ENCODE peak calls at places on chromosomes 6 and 20, in six cellular contexts. Z is GM23248, U is hepatocyte, H is GM23338, L is astrocyte of the cerebellum, K is stomach. P is an unnamed sample.

GRCh38 chr6:7841781-7842468 is 68.7 kb downstream of the TXNDC5 start:
- DNase-seq in L (no peak), U (no peak), K (no peak), Z (peak; percentile 46), H (no peak), P (peak; percentile 30)

GRCh38 chr6:29211488-29211887 is 40.8 kb downstream of the OR2J2 start:
- DNase-seq in K (no peak), H (no peak), U (no peak), Z (no peak), L (no peak), P (no peak)

GRCh38 chr6:81940451-81940850 is 188.0 kb upstream of the TENT5A start:
- DNase-seq in L (no peak), U (no peak), K (no peak), Z (no peak), H (no peak), P (no peak)

GRCh38 chr6:27795697-27796494 is 116.3 kb downstream of the OR2B2 start:
- DNase-seq in Z (peak; percentile 84), K (no peak), H (peak; percentile 96), U (peak; percentile 94), L (peak; percentile 88), P (peak; percentile 45)

GRCh38 chr20:40635990-40636389 is 53.0 kb downstream of the MAFB start:
- DNase-seq in U (no peak), L (no peak), K (no peak), H (no peak), Z (no peak), P (no peak)

GRCh38 chr20:59742351-59743095 is 138.2 kb downstream of the PHACTR3 start:
- DNase-seq in H (no peak), U (no peak), L (no peak), K (no peak), Z (no peak), P (no peak)

GRCh38 chr20:7608246-7608645 is 332.0 kb downstream of the HAO1 start:
- DNase-seq in K (no peak), L (no peak), Z (peak; percentile 34), H (peak; percentile 41), U (no peak), P (no peak)

GRCh38 chr6:15465212-15465611 is 197.6 kb downstream of the DTNBP1 start:
- DNase-seq in L (no peak), H (no peak), U (no peak), K (no peak), Z (no peak), P (no peak)

GRCh38 chr6:125995972-125996580 is 9.7 kb downstream of the TRMT11 start:
- DNase-seq in L (peak; percentile 39), K (peak; percentile 60), H (peak; percentile 83), U (peak; percentile 81), Z (peak; percentile 75), P (peak; percentile 8)

GRCh38 chr20:52294106-52294628 is 102.6 kb upstream of the ZFP64 start:
- DNase-seq in Z (peak; percentile 19), L (no peak), K (no peak), H (no peak), U (no peak), P (no peak)

GRCh38 chr20:33387177-33387576 is 14.1 kb downstream of the CDK5RAP1 start:
- DNase-seq in H (no peak), L (no peak), U (peak; percentile 55), Z (peak; percentile 85), K (no peak), P (no peak)

GRCh38 chr20:23049933-23050838 is 714 bp upstream of the THBD start:
- DNase-seq in U (peak; percentile 62), Z (peak; percentile 68), L (no peak), H (peak; percentile 53), K (peak; percentile 71), P (no peak)

GRCh38 chr20:50721881-50722281 is 9.5 kb upstream of the PARD6B start:
- DNase-seq in L (no peak), H (no peak), U (no peak), K (peak; percentile 31), Z (peak; percentile 34), P (no peak)

GRCh38 chr20:59992531-59992930 is 34.3 kb downstream of the CDH26 start:
- DNase-seq in K (no peak), L (no peak), H (no peak), U (no peak), Z (peak; percentile 14), P (no peak)

GRCh38 chr20:51385941-51386530 is 156.5 kb downstream of the NFATC2 start:
- DNase-seq in U (no peak), K (no peak), H (peak; percentile 76), L (no peak), Z (peak; percentile 61), P (no peak)

GRCh38 chr20:11158146-11158545 is 484.3 kb upstream of the JAG1 start:
- DNase-seq in Z (no peak), L (no peak), U (no peak), H (no peak), K (no peak), P (no peak)

GRCh38 chr6:136791296-136792065 is 796 bp downstream of the MAP3K5 start:
- DNase-seq in U (peak; percentile 71), L (no peak), H (peak; percentile 45), K (peak; percentile 81), Z (peak; percentile 61), P (no peak)

GRCh38 chr6:144286503-144287393 is 1.6 kb downstream of the UTRN start:
- DNase-seq in K (peak; percentile 79), U (peak; percentile 76), Z (peak; percentile 86), H (peak; percentile 95), L (peak; percentile 81), P (peak; percentile 91)

DNA sequence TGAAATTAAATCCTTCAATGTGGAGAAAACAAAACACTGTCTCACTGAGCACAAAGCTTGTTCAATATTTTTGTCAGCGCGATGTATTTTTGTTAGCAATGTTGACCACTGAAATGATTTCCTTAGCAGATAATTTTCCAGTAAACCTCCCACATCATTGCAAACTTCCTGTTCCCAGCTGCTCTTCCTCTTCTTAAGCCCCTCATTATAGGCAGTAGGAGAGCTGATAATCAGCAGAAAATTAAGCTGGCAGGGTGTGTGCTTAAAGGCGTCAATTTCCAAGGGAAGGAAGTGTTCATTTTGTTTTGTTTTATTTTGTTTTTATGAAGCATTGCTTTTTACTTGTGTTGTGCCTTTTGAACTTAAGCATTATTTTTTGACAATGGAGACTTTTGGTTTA is 29.1 kb upstream of the TMEM14A start:
- DNase-seq in L (no peak), U (no peak), K (no peak), H (no peak), Z (no peak), P (no peak)
- H3K4me3 ChIP-seq in L (no peak overlapping the region), U (no peak overlapping the region), K (no peak overlapping the region), H (no peak overlapping the region), Z (no peak overlapping the region), P (no peak overlapping the region)

DNA sequence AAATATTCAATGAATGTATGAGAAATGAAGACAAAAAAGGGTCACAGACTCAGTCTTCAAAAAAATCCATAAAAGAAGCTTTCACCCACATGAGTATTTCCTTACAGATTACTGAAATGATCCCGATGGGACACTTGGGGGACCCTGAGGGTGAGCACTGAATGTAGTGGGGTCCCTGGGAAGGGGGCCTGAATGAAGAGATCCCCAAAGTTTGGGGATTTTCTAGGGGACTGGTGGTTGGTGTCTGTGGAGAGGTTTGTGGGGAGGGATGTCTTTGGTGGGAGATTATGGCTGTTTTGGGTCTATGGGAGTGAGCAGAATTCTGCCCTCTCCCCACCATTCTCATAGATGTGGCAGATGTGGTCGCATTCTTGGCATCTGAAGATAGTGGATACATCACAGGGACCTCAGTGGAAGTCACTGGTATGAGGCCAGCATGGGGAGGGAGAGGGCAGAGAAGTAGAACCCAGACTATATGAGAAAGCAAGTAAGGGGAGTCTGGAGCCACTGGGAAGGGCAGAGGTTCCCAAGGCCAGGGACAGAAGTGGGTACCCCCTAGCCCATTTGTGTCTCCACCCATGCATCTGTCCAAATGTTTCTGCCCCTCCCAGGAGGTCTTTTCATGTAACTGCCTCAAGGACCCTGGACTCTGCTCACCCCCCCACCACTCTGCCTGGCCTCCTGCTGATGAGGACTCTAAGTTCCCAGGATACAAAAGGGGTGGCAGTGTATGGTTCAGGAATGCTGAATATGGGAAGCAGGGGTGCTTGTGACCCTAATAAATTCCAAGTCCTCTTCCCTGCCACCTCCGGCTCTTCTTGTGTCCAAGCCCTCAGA is 1.8 kb downstream of the HSD17B8 start:
- DNase-seq in H (no peak), Z (peak; percentile 55), L (no peak), K (no peak), U (no peak), P (no peak)
- H3K4me3 ChIP-seq in H (peak overlapping the region; percentile 96), Z (no peak overlapping the region), L (no peak overlapping the region), K (no peak overlapping the region), U (no peak overlapping the region), P (no peak overlapping the region)

DNA sequence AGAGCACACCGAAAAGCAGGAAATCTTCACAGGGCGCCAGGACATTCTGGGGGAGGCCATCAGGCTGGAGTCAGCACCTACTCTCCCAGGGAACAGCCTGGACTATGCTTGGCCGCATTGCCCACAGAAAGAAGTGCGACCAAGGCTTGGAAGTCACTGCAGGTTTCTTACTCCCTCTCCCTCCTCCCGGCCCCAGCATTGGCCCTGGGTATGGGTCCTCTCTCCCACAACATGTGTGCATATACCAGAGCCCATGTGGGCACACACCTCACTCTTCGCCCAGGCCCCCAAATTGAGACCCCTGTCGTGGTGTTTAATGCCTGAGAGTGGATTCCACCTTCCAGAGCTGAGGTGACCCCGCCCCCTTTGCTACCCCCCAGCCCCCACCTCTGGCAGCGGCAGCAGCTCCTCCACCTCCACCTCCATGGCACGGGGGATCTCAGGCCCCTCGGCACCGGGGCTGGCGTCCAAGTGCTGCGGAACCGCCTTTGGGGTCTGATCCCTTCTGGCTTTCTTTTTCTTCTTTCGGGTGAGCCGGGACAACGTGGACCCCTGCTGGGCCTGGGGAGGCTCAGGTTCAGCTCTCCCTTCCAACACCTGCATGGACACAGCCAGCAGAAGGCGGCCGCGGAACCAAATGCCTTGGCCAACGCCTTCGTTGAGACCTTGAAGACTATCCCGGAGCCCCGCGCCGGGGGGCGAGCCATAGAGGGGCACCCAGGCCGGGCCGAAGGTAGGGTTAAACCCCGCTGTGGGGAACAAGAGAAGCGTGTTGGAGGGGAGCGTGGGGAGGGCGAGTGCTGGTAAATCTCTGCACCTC is 15.2 kb upstream of the SPAG4 start:
- DNase-seq in H (peak; percentile 65), K (no peak), Z (no peak), U (no peak), L (no peak), P (no peak)
- H3K4me3 ChIP-seq in H (peak overlapping the region; percentile 80), K (peak overlapping the region; percentile 58), Z (peak overlapping the region; percentile 64), U (peak overlapping the region; percentile 45), L (peak overlapping the region; percentile 34), P (no peak overlapping the region)

DNA sequence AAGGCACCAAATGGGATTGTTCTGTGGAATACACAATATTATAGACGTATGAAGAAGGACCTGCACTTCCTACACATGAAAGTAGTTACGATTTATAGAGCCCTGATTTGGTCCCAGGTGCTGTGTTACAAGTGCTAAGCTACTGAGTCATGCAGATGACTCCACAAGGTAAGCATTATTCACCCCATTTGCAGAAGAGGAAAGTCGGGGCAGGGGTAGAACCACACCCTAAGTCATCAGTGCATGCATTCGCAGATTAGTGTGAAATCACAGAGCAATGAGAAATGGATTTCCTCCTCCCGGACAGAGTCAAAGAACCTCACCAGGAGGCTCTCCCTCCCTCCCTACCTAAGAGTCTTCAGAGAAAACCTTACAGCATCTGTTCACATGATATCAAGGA is 279.5 kb downstream of the LRFN2 start:
- DNase-seq in Z (no peak), U (no peak), K (no peak), L (no peak), H (no peak), P (no peak)
- H3K4me3 ChIP-seq in Z (no peak overlapping the region), U (no peak overlapping the region), K (no peak overlapping the region), L (no peak overlapping the region), H (no peak overlapping the region), P (no peak overlapping the region)

GRCh38 chr6:3748208-3748701 is 3.3 kb downstream of the PXDC1 start:
- DNase-seq in L (no peak), U (peak; percentile 80), K (peak; percentile 72), Z (peak; percentile 97), H (peak; percentile 87), P (peak; percentile 47)
- H3K4me3 ChIP-seq in L (peak overlapping the region; percentile 82), U (peak overlapping the region; percentile 13), K (peak overlapping the region; percentile 56), Z (peak overlapping the region; percentile 86), H (no peak overlapping the region), P (peak overlapping the region; percentile 86)